ENCODE peak calls at places on chromosomes 11 and 22, in ten cellular contexts. G, O, H, R, N, S, E, J, I and L are unnamed samples.

GRCh38 chr11:78211565-78211964 is 22.8 kb downstream of the USP35 start:
- DNase-seq in E (no peak), G (no peak), R (no peak), H (no peak), I (no peak), O (no peak), S (no peak), J (no peak), N (no peak), L (no peak)

GRCh38 chr22:22720201-22720723 is 75.8 kb downstream of the GGTLC2 start:
- DNase-seq in I (peak), O (no peak), S (peak), N (peak), G (peak), R (no peak), H (no peak), E (no peak), J (peak), L (no peak)

GRCh38 chr11:118903204-118904015 is 19.7 kb downstream of the CXCR5 start:
- DNase-seq in G (no peak), J (no peak), S (no peak), H (no peak), R (no peak), O (no peak), I (no peak), E (no peak), N (no peak), L (no peak)

GRCh38 chr11:33910960-33911339 is 19.1 kb upstream of the LMO2 start:
- DNase-seq in E (no peak), H (no peak), I (no peak), J (no peak), N (no peak), G (no peak), S (no peak), O (no peak), R (no peak), L (no peak)

GRCh38 chr11:101010899-101011298 is 118.7 kb downstream of the PGR start:
- DNase-seq in S (no peak), I (no peak), H (no peak), R (no peak), G (no peak), O (no peak), J (no peak), N (no peak), E (no peak), L (no peak)

GRCh38 chr22:30810105-30810504 is 115.4 kb downstream of the OSBP2 start:
- DNase-seq in S (no peak), R (no peak), O (no peak), J (no peak), G (no peak), E (no peak), N (no peak), I (no peak), H (no peak), L (no peak)

GRCh38 chr11:59191095-59191494 is 19.2 kb downstream of the DTX4 start:
- DNase-seq in R (no peak), S (no peak), N (no peak), O (no peak), H (no peak), E (no peak), J (no peak), I (no peak), G (no peak), L (no peak)

GRCh38 chr22:20267441-20268288 is 453 bp downstream of the RTN4R start:
- DNase-seq in H (no peak), I (no peak), N (no peak), R (no peak), G (no peak), S (peak), O (peak), E (no peak), J (peak), L (no peak)

GRCh38 chr22:33013051-33013450 is 45.1 kb downstream of the SYN3 start:
- DNase-seq in O (no peak), S (no peak), J (no peak), R (no peak), G (no peak), I (no peak), E (no peak), N (no peak), H (no peak), L (no peak)

GRCh38 chr22:44809456-44809855 is 57.1 kb downstream of the ARHGAP8 start:
- DNase-seq in I (no peak), S (no peak), N (no peak), O (no peak), E (no peak), J (no peak), G (no peak), H (no peak), R (no peak), L (no peak)

GRCh38 chr11:65378208-65378927 is 4.1 kb downstream of the SLC25A45 start:
- DNase-seq in I (no peak), E (no peak), S (no peak), R (no peak), G (peak), N (no peak), O (no peak), J (no peak), H (no peak), L (no peak)

GRCh38 chr11:67293090-67293489 is 4.0 kb downstream of the ANKRD13D start:
- DNase-seq in H (no peak), E (no peak), G (no peak), R (no peak), J (peak), O (peak), N (peak), S (no peak), I (peak), L (no peak)

GRCh38 chr11:10375280-10376048 is 70.6 kb downstream of the ADM start:
- DNase-seq in O (no peak), I (peak), N (no peak), H (no peak), E (no peak), G (no peak), S (no peak), J (no peak), R (no peak), L (no peak)

GRCh38 chr11:118715837-118716260 is 36.4 kb upstream of the TREH start:
- DNase-seq in S (no peak), J (no peak), H (no peak), R (no peak), E (no peak), G (no peak), O (no peak), I (no peak), N (peak), L (no peak)

GRCh38 chr11:69636512-69636866 is 4.5 kb upstream of the CCND1 start:
- DNase-seq in I (peak), J (peak), O (peak), N (peak), G (no peak), S (peak), E (peak), H (peak), R (no peak), L (peak)

GRCh38 chr11:103587951-103588788 is 448.3 kb upstream of the DDI1 start:
- DNase-seq in R (no peak), N (peak), J (no peak), E (no peak), I (no peak), O (no peak), G (no peak), H (no peak), S (no peak), L (no peak)

GRCh38 chr11:30712749-30713148 is 126.6 kb upstream of the MPPED2 start:
- DNase-seq in N (no peak), E (no peak), H (no peak), R (no peak), G (no peak), O (no peak), I (no peak), S (no peak), J (no peak), L (no peak)

GRCh38 chr22:30985561-30986208 is 16.6 kb downstream of the TUG1 start:
- DNase-seq in S (no peak), O (no peak), I (no peak), J (no peak), G (no peak), E (no peak), H (no peak), R (no peak), N (no peak), L (no peak)

GRCh38 chr11:60941371-60942119 is 10.4 kb downstream of the SLC15A3 start:
- DNase-seq in S (no peak), N (no peak), I (no peak), O (no peak), G (no peak), J (no peak), H (no peak), R (no peak), E (no peak), L (no peak)

GRCh38 chr11:26286472-26287066 is 45.4 kb upstream of the ANO3 start:
- DNase-seq in N (peak), E (no peak), H (no peak), I (peak), O (no peak), J (peak), R (no peak), S (peak), G (no peak), L (no peak)
- TF ChIP-seq CTCF in N (peak), E (no peak), H (no peak), I (peak), O (peak), J (peak), R (peak), S (no peak), G (no peak), L (peak)

GRCh38 chr11:107801641-107802040 is 56.9 kb downstream of the SLC35F2 start:
- DNase-seq in G (no peak), R (no peak), E (no peak), N (no peak), H (no peak), S (no peak), J (no peak), I (no peak), O (no peak), L (no peak)

GRCh38 chr11:107804219-107804618 is 54.4 kb downstream of the SLC35F2 start:
- DNase-seq in E (no peak), O (no peak), N (no peak), I (no peak), S (no peak), H (no peak), G (no peak), J (no peak), R (no peak), L (no peak)

GRCh38 chr11:107799245-107799859 is 59.2 kb downstream of the SLC35F2 start:
- DNase-seq in H (peak), N (peak), G (peak), I (peak), R (no peak), O (peak), J (peak), S (peak), E (peak), L (no peak)
- TF ChIP-seq CTCF in H (peak), N (peak), G (peak), I (peak), R (peak), O (peak), J (peak), S (peak), E (peak), L (peak)

GRCh38 chr11:124945826-124946225 is 8.2 kb upstream of the CCDC15 start:
- DNase-seq in G (no peak), E (no peak), S (no peak), J (no peak), O (no peak), H (no peak), N (no peak), I (no peak), R (no peak), L (no peak)
- TF ChIP-seq CTCF in G (no peak), E (no peak), S (no peak), J (no peak), O (no peak), H (no peak), N (no peak), I (no peak), R (no peak), L (no peak)

DNA sequence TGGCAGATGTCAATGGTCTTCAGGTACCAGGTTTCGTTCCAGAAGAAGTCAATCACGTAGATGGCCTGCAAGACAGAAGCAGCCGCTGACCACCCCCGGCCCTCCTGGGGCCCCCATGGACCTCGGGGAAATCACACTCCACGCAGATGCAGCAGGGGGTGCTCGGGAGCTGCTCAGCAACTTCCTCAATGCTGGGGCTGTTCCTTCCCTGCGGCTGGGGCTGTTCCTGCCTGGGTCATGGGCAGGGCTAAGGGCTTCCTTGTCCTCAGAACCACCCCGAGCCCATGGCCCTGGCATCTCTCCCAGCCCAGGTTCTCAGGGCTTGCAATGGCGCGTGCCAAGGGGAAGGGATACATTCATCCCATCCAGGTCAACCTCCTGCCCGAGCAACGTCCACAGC is 10.3 kb downstream of the DHCR7 start:
- DNase-seq in J (no peak), R (no peak), S (no peak), H (no peak), O (no peak), I (no peak), E (no peak), N (no peak), G (no peak), L (no peak)
- TF ChIP-seq CTCF in J (no peak), R (no peak), S (no peak), H (no peak), O (no peak), I (no peak), E (no peak), N (no peak), G (no peak), L (no peak)

DNA sequence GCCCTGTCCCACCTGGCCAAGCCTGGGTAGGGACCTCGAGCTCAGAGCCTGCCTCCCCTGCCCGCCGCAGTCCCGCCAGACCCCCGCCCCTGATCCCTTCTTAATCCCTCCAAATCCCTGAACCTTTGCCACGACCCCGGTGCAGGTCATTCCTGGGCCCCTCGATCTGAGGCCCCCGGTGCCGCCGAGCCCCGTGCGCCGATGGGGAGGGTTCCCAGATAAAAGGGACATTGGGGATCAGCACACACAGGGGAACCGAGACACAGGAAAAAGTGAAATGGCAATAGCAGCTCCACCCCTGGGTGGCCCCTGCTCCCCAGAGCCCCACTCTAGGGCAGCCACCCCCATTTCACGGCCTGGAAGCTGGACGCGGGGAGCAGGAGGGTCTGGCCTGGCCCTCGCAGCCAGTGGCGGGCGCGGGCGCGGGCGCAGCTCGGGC is 1.3 kb upstream of the WNT7B start:
- DNase-seq in N (no peak), O (no peak), R (no peak), G (no peak), S (no peak), H (no peak), J (no peak), I (no peak), E (no peak), L (no peak)
- TF ChIP-seq CTCF in N (no peak), O (no peak), R (no peak), G (no peak), S (no peak), H (peak), J (no peak), I (no peak), E (no peak), L (no peak)

GRCh38 chr11:131584694-131585592 is 214.5 kb downstream of the NTM start:
- DNase-seq in J (no peak), S (peak), H (no peak), N (no peak), I (no peak), G (no peak), E (no peak), O (no peak), R (no peak), L (no peak)
- TF ChIP-seq CTCF in J (no peak), S (peak), H (no peak), N (no peak), I (peak), G (no peak), E (no peak), O (no peak), R (peak), L (peak)

GRCh38 chr11:124174001-124174400 is 9.1 kb upstream of the OR10D3 start:
- DNase-seq in N (peak), G (no peak), E (no peak), J (no peak), S (peak), R (peak), O (no peak), H (no peak), I (peak), L (no peak)

GRCh38 chr11:124177344-124177743 is 5.8 kb upstream of the OR10D3 start:
- DNase-seq in S (no peak), H (no peak), J (no peak), G (no peak), R (no peak), O (no peak), N (no peak), I (no peak), E (no peak), L (no peak)

GRCh38 chr11:124183045-124183444 is at the start of gene OR10D3:
- DNase-seq in E (no peak), O (no peak), S (no peak), J (no peak), H (no peak), R (no peak), I (no peak), N (no peak), G (no peak), L (no peak)

GRCh38 chr11:124179311-124179710 is 3.8 kb upstream of the OR10D3 start:
- DNase-seq in H (no peak), J (no peak), G (no peak), R (no peak), I (no peak), E (no peak), N (peak), S (no peak), O (no peak), L (no peak)
- TF ChIP-seq CTCF in H (no peak), J (no peak), G (no peak), R (no peak), I (no peak), E (no peak), N (no peak), S (no peak), O (no peak), L (no peak)

GRCh38 chr11:116276051-116277044 is 496.4 kb downstream of the BUD13 start:
- DNase-seq in J (peak), I (peak), H (peak), E (peak), O (peak), N (peak), G (peak), S (peak), R (peak), L (no peak)
- TF ChIP-seq CTCF in J (peak), I (peak), H (peak), E (peak), O (peak), N (peak), G (peak), S (peak), R (peak), L (peak)

DNA sequence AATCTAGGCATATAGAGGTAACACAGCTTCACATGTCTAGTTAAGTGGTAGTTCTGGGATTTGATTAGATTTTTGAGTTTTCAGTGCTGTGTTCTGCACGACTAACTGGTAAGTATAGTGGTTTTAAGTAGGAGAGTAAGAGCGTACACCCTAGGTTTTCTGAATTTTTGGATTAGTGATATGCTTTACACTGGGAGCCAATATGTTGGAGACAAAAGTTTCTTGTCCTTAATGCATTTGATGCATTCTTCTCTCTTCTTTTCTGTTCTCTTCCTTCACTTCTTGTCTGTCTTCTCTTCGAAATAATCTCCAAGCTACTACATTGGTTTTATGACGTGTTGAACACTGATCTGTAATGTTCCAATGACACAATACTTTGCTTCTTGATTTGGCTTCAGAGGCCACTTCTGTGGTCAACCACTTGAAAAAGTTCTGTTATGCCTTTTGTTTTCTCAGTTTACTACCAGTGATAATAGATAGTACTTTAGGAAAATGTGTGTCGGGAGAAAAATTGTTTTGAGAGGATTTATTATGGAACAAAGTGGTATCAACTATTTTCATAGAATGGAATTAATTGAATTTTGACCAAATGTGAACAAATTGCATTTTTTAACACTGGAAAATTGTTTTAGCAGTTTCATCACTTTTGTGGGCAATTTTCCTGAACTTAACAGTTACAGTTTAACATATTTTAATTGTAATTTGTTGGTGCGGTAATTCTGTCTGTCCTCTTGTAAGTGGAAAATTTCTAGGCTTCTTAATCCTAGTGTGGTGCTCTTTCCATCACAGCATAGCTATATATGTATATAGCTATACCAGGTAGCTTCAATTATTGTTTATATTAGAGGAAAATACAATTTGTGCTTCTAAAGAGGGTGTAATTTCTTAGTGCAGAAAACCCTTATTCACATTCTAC is 2.6 kb downstream of the PDE3B start:
- DNase-seq in E (no peak), R (no peak), I (no peak), O (no peak), G (no peak), H (no peak), S (no peak), N (no peak), J (no peak), L (no peak)
- TF ChIP-seq CTCF in E (no peak), R (no peak), I (no peak), O (no peak), G (no peak), H (no peak), S (no peak), N (no peak), J (no peak), L (no peak)

DNA sequence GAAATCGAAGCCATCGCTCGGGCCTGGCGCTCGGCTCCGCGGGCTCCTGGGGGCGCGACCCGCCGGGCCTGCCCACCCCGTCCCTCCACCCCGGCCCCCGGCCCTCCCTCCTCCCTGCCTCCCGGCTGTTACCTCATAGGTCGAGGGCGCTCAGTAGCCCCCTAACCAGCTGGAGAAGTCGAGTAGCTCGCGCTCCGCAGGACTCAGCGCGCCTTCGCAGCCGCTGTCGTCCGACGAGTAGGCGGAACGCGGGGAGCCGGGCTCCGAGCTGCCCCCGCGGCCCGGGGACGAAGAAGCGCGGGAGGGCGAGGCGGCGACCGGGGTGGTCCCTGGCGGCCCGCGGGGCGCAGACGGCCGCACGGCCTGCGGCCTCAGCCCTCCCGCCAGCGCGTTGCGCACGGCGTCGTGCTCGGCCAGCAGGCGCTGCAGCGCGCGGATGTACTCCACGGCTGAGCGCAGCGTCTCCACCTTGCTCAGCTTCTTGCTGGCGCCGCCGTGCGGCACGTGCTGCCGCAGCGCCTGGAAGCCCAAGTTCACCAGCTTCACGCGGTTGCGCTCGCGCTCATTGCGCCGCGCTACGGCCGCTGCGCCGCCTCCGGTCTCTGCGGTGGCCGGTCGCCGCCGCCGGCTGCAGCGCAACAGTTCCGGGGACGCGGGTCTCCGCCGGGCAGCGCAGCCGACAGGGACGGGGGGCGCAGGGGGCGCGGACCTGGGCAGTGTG is 627 bp downstream of the ASCL2 start:
- DNase-seq in O (peak), H (peak), J (no peak), I (peak), G (peak), S (peak), E (peak), N (peak), R (peak), L (no peak)
- TF ChIP-seq CTCF in O (peak), H (no peak), J (no peak), I (peak), G (no peak), S (peak), E (no peak), N (peak), R (peak), L (peak)